ENCODE peak calls at places on chromosomes 11 and 22, in five cellular contexts. One of them, this sample, is unnamed.
A peak's percentile ranks its signal among the peaks of the same experiment; 100 is the strongest.

GRCh38 chr11:75997273-75997552 is 182.2 kb downstream of the UVRAG start:
- DNase-seq in neural progenitor cell: no peak
- DNase-seq in stomach: no peak
- DNase-seq in CD8-positive, alpha-beta memory T cell: no peak
- DNase-seq in sigmoid colon: no peak
- DNase-seq in this sample: no peak

GRCh38 chr11:9094420-9094819 is 3.0 kb upstream of the SCUBE2 start:
- DNase-seq in neural progenitor cell: no peak
- DNase-seq in stomach: no peak
- DNase-seq in sigmoid colon: no peak
- DNase-seq in CD8-positive, alpha-beta memory T cell: no peak
- DNase-seq in this sample: no peak

GRCh38 chr22:23106906-23107367 is 34.9 kb downstream of the RSPH14 start:
- DNase-seq in sigmoid colon: no peak
- DNase-seq in stomach: peak; percentile 93
- DNase-seq in CD8-positive, alpha-beta memory T cell: no peak
- DNase-seq in neural progenitor cell: no peak
- DNase-seq in this sample: no peak

GRCh38 chr11:76640540-76640939 is 30.0 kb downstream of the LRRC32 start:
- DNase-seq in stomach: no peak
- DNase-seq in neural progenitor cell: peak; percentile 67
- DNase-seq in sigmoid colon: peak; percentile 26
- DNase-seq in CD8-positive, alpha-beta memory T cell: no peak
- DNase-seq in this sample: no peak

GRCh38 chr11:68896171-68896959 is 7.3 kb downstream of the MRPL21 start:
- DNase-seq in sigmoid colon: no peak
- DNase-seq in neural progenitor cell: no peak
- DNase-seq in stomach: no peak
- DNase-seq in CD8-positive, alpha-beta memory T cell: no peak
- DNase-seq in this sample: no peak

GRCh38 chr22:17970205-17970708 is 54.1 kb downstream of the MICAL3 start:
- DNase-seq in sigmoid colon: no peak
- DNase-seq in CD8-positive, alpha-beta memory T cell: no peak
- DNase-seq in neural progenitor cell: no peak
- DNase-seq in stomach: no peak
- DNase-seq in this sample: no peak

GRCh38 chr11:70540196-70540595 is 141.9 kb downstream of the CTTN start:
- DNase-seq in stomach: no peak
- DNase-seq in sigmoid colon: no peak
- DNase-seq in neural progenitor cell: no peak
- DNase-seq in CD8-positive, alpha-beta memory T cell: peak; percentile 39
- DNase-seq in this sample: no peak

GRCh38 chr11:109130910-109131309 is 291.1 kb upstream of the C11orf87 start:
- DNase-seq in stomach: no peak
- DNase-seq in CD8-positive, alpha-beta memory T cell: no peak
- DNase-seq in sigmoid colon: no peak
- DNase-seq in neural progenitor cell: no peak
- DNase-seq in this sample: no peak

GRCh38 chr11:24585192-24585591 is 88.3 kb downstream of the LUZP2 start:
- DNase-seq in CD8-positive, alpha-beta memory T cell: no peak
- DNase-seq in sigmoid colon: no peak
- DNase-seq in neural progenitor cell: no peak
- DNase-seq in stomach: no peak
- DNase-seq in this sample: no peak

GRCh38 chr22:32880906-32881596 is 79.5 kb downstream of the TIMP3 start:
- DNase-seq in CD8-positive, alpha-beta memory T cell: no peak
- DNase-seq in neural progenitor cell: no peak
- DNase-seq in sigmoid colon: peak; percentile 80
- DNase-seq in stomach: peak; percentile 26
- DNase-seq in this sample: peak; percentile 53

GRCh38 chr11:95301497-95301896 is 70.5 kb upstream of the SESN3 start:
- DNase-seq in CD8-positive, alpha-beta memory T cell: no peak
- DNase-seq in neural progenitor cell: no peak
- DNase-seq in sigmoid colon: no peak
- DNase-seq in stomach: peak; percentile 30
- DNase-seq in this sample: no peak

GRCh38 chr22:49269928-49270327 is 557.7 kb downstream of the BRD1 start:
- DNase-seq in CD8-positive, alpha-beta memory T cell: no peak
- DNase-seq in neural progenitor cell: peak; percentile 25
- DNase-seq in stomach: peak; percentile 11
- DNase-seq in sigmoid colon: no peak
- DNase-seq in this sample: no peak

GRCh38 chr11:102530558-102530957 is at the start of gene MMP7:
- DNase-seq in neural progenitor cell: no peak
- DNase-seq in stomach: no peak
- DNase-seq in CD8-positive, alpha-beta memory T cell: no peak
- DNase-seq in sigmoid colon: no peak
- DNase-seq in this sample: peak; percentile 70

GRCh38 chr11:125457814-125458343 is 38.2 kb downstream of the FEZ1 start:
- DNase-seq in CD8-positive, alpha-beta memory T cell: no peak
- DNase-seq in neural progenitor cell: no peak
- DNase-seq in stomach: no peak
- DNase-seq in sigmoid colon: peak; percentile 77
- DNase-seq in this sample: peak; percentile 48

GRCh38 chr11:35473975-35474374 is 51.4 kb downstream of the PAMR1 start:
- DNase-seq in neural progenitor cell: no peak
- DNase-seq in sigmoid colon: no peak
- DNase-seq in CD8-positive, alpha-beta memory T cell: no peak
- DNase-seq in stomach: no peak
- DNase-seq in this sample: no peak

GRCh38 chr11:3808846-3809623 is 675 bp downstream of the PGAP2 start:
- DNase-seq in neural progenitor cell: peak; percentile 27
- DNase-seq in CD8-positive, alpha-beta memory T cell: peak; percentile 71
- DNase-seq in sigmoid colon: no peak
- DNase-seq in stomach: peak; percentile 49
- DNase-seq in this sample: no peak

GRCh38 chr11:70948416-70948815 is 304.0 kb downstream of the SHANK2 start:
- DNase-seq in sigmoid colon: no peak
- DNase-seq in CD8-positive, alpha-beta memory T cell: no peak
- DNase-seq in neural progenitor cell: no peak
- DNase-seq in stomach: no peak
- DNase-seq in this sample: no peak

GRCh38 chr11:114377612-114378267 is 22.6 kb downstream of the C11orf71 start:
- DNase-seq in neural progenitor cell: no peak
- DNase-seq in sigmoid colon: no peak
- DNase-seq in stomach: no peak
- DNase-seq in CD8-positive, alpha-beta memory T cell: no peak
- DNase-seq in this sample: peak; percentile 62

GRCh38 chr11:35165416-35166368 is 26.7 kb downstream of the CD44 start:
- DNase-seq in CD8-positive, alpha-beta memory T cell: peak; percentile 96
- DNase-seq in sigmoid colon: no peak
- DNase-seq in neural progenitor cell: peak; percentile 45
- DNase-seq in stomach: peak; percentile 46
- DNase-seq in this sample: no peak

GRCh38 chr11:62632492-62632891 is 10.7 kb upstream of the B3GAT3 start:
- DNase-seq in sigmoid colon: no peak
- DNase-seq in CD8-positive, alpha-beta memory T cell: no peak
- DNase-seq in neural progenitor cell: no peak
- DNase-seq in stomach: no peak
- DNase-seq in this sample: no peak

GRCh38 chr22:27482414-27482813 is 319.1 kb downstream of the MN1 start:
- DNase-seq in stomach: no peak
- DNase-seq in CD8-positive, alpha-beta memory T cell: no peak
- DNase-seq in neural progenitor cell: no peak
- DNase-seq in sigmoid colon: no peak
- DNase-seq in this sample: no peak

GRCh38 chr11:122032317-122032716 is 83.7 kb downstream of the BLID start:
- DNase-seq in neural progenitor cell: no peak
- DNase-seq in sigmoid colon: no peak
- DNase-seq in CD8-positive, alpha-beta memory T cell: no peak
- DNase-seq in stomach: no peak
- DNase-seq in this sample: peak; percentile 54

GRCh38 chr11:32323814-32324130 is 111.6 kb downstream of the WT1 start:
- DNase-seq in neural progenitor cell: no peak
- DNase-seq in CD8-positive, alpha-beta memory T cell: no peak
- DNase-seq in sigmoid colon: no peak
- DNase-seq in stomach: no peak
- DNase-seq in this sample: no peak

GRCh38 chr11:47002366-47002765 is 65.8 kb downstream of the CSTPP1 start:
- DNase-seq in stomach: no peak
- DNase-seq in CD8-positive, alpha-beta memory T cell: no peak
- DNase-seq in neural progenitor cell: no peak
- DNase-seq in sigmoid colon: no peak
- DNase-seq in this sample: no peak

GRCh38 chr11:47998733-47999359 is 18.5 kb downstream of the PTPRJ start:
- DNase-seq in neural progenitor cell: no peak
- DNase-seq in sigmoid colon: no peak
- DNase-seq in stomach: no peak
- DNase-seq in CD8-positive, alpha-beta memory T cell: no peak
- DNase-seq in this sample: no peak

GRCh38 chr11:85863855-85864254 is 8.7 kb downstream of the CCDC83 start:
- DNase-seq in neural progenitor cell: no peak
- DNase-seq in CD8-positive, alpha-beta memory T cell: no peak
- DNase-seq in stomach: no peak
- DNase-seq in sigmoid colon: no peak
- DNase-seq in this sample: no peak

GRCh38 chr11:2834893-2835767 is 50.4 kb downstream of the CDKN1C start:
- DNase-seq in stomach: no peak
- DNase-seq in sigmoid colon: no peak
- DNase-seq in neural progenitor cell: no peak
- DNase-seq in CD8-positive, alpha-beta memory T cell: no peak
- DNase-seq in this sample: no peak

GRCh38 chr22:40415531-40416266 is 45.3 kb downstream of the SGSM3 start:
- DNase-seq in stomach: no peak
- DNase-seq in neural progenitor cell: no peak
- DNase-seq in CD8-positive, alpha-beta memory T cell: peak; percentile 25
- DNase-seq in sigmoid colon: no peak
- DNase-seq in this sample: no peak

GRCh38 chr11:60251485-60252207 is 8.7 kb upstream of the MS4A4E start:
- DNase-seq in sigmoid colon: no peak
- DNase-seq in stomach: no peak
- DNase-seq in CD8-positive, alpha-beta memory T cell: no peak
- DNase-seq in neural progenitor cell: peak; percentile 63
- DNase-seq in this sample: no peak

GRCh38 chr11:76753950-76754349 is 29.2 kb upstream of the TSKU start:
- DNase-seq in CD8-positive, alpha-beta memory T cell: no peak
- DNase-seq in sigmoid colon: peak; percentile 40
- DNase-seq in stomach: no peak
- DNase-seq in neural progenitor cell: no peak
- DNase-seq in this sample: no peak

DNA sequence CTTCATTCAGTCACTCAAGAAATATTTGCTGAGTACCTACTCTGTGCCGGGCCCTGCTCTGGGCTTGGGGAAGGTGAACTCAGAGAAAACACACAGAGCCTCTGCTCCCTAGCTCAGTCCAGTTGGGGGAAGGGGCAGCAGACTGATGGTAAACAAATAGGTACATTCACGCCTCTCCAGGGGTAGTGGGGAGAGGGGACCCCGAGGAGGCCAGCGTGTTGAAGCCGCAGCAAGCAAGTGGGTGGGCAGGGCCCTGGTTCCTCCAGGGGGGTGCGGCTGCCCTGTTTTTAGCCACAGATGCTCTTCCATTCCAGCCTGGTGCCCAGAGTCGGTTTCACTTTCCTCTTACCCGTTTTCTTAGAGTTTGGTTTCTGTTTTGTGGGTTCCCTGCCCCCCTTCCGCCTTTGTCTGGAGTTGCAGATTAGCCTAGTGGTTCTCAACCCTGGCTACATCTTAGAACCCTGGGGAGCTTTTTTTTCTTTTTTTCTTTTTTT is 8.7 kb downstream of the DRAP1 start:
- DNase-seq in CD8-positive, alpha-beta memory T cell: peak; percentile 88
- DNase-seq in stomach: peak; percentile 55
- DNase-seq in sigmoid colon: no peak
- DNase-seq in neural progenitor cell: no peak
- DNase-seq in this sample: no peak
- H3K4me3 ChIP-seq in CD8-positive, alpha-beta memory T cell: peak overlapping the region; percentile 63
- H3K4me3 ChIP-seq in stomach: no peak overlapping the region
- H3K4me3 ChIP-seq in sigmoid colon: no peak overlapping the region
- H3K4me3 ChIP-seq in neural progenitor cell: no peak overlapping the region
- H3K4me3 ChIP-seq in this sample: no peak overlapping the region

DNA sequence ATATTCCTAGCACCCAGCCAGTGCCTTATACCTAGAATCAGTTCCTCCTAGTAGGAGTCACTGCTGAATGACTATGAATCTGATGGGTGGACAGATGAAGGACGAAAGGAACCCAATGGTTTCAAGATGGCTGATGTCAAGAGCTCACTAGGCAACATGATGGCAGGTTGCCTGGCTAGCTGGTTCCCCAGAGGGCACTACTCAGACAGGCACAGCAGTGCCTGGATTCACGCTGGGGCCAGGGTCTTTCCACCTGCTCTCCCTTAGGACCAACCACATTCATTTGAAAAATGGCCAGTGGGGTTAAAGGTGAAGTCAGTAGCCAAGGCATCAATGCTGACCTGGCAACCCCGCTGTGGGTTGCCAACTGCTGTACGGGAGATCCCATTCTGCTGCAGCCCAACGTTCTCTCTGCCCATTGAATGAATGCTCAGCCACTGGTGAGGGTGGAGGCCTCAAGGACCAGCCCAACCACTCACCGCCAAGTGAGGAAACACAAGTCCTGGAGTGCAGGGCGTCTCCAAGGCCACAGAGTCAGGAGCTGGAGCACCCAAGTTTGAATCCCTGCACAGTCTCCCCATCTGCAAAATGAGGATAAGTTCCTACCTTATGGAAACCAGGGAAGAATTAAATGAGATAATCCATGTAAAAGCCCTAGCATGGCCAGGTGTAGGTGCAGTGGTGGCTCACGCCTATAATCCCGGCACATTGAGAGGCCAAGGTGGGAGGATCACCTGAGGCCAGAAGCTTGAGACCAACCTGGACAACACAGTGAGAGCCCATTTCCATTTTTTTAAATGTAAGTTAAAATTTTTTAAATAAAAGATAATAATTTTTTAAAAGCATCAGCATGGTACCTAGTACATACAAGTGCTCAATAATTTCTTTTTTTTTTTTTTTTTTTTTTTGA is 12.4 kb downstream of the MYH9 start:
- DNase-seq in stomach: no peak
- DNase-seq in CD8-positive, alpha-beta memory T cell: peak; percentile 27
- DNase-seq in sigmoid colon: no peak
- DNase-seq in neural progenitor cell: no peak
- DNase-seq in this sample: no peak
- H3K4me3 ChIP-seq in stomach: no peak overlapping the region
- H3K4me3 ChIP-seq in CD8-positive, alpha-beta memory T cell: peak overlapping the region; percentile 22
- H3K4me3 ChIP-seq in sigmoid colon: no peak overlapping the region
- H3K4me3 ChIP-seq in neural progenitor cell: no peak overlapping the region
- H3K4me3 ChIP-seq in this sample: no peak overlapping the region

GRCh38 chr22:29003552-29003951 is 58.1 kb downstream of the C22orf31 start:
- DNase-seq in sigmoid colon: no peak
- DNase-seq in CD8-positive, alpha-beta memory T cell: no peak
- DNase-seq in stomach: no peak
- DNase-seq in neural progenitor cell: no peak
- DNase-seq in this sample: no peak
- H3K4me3 ChIP-seq in sigmoid colon: no peak overlapping the region
- H3K4me3 ChIP-seq in CD8-positive, alpha-beta memory T cell: no peak overlapping the region
- H3K4me3 ChIP-seq in stomach: no peak overlapping the region
- H3K4me3 ChIP-seq in neural progenitor cell: no peak overlapping the region
- H3K4me3 ChIP-seq in this sample: no peak overlapping the region

GRCh38 chr11:14634813-14635212 is 8.8 kb upstream of the PDE3B start:
- DNase-seq in stomach: no peak
- DNase-seq in CD8-positive, alpha-beta memory T cell: no peak
- DNase-seq in neural progenitor cell: no peak
- DNase-seq in sigmoid colon: no peak
- DNase-seq in this sample: no peak
- H3K4me3 ChIP-seq in stomach: no peak overlapping the region
- H3K4me3 ChIP-seq in CD8-positive, alpha-beta memory T cell: no peak overlapping the region
- H3K4me3 ChIP-seq in neural progenitor cell: no peak overlapping the region
- H3K4me3 ChIP-seq in sigmoid colon: no peak overlapping the region
- H3K4me3 ChIP-seq in this sample: no peak overlapping the region

GRCh38 chr11:66674964-66675602 is 2.6 kb downstream of the RBM4B start:
- DNase-seq in neural progenitor cell: no peak
- DNase-seq in sigmoid colon: no peak
- DNase-seq in CD8-positive, alpha-beta memory T cell: no peak
- DNase-seq in stomach: no peak
- DNase-seq in this sample: no peak
- H3K4me3 ChIP-seq in neural progenitor cell: peak overlapping the region; percentile 66
- H3K4me3 ChIP-seq in sigmoid colon: no peak overlapping the region
- H3K4me3 ChIP-seq in CD8-positive, alpha-beta memory T cell: no peak overlapping the region
- H3K4me3 ChIP-seq in stomach: no peak overlapping the region
- H3K4me3 ChIP-seq in this sample: no peak overlapping the region

This sample was measured in skeletal muscle cell.